ENCODE peak calls at places on chromosomes 13 and 19, in seven cellular contexts. P is IMR-90, M is mucosa of descending colon, E is ovary, Q is neuronal stem cell, U is tibial artery, J is A673. X is an unnamed sample. For H3K9me3 and H3K4me1, the result is how much of the 10 kb centered on the place peaks cover.

GRCh38 chr19:2491130-2491801 is 15.3 kb downstream of the GADD45B start:
- DNase-seq in P (peak), M (peak), E (no peak), Q (no peak), U (no peak), J (peak), X (peak)

GRCh38 chr13:50845211-50845610 is 1.7 kb upstream of the DLEU7 start:
- DNase-seq in P (no peak), M (no peak), E (no peak), Q (no peak), U (no peak), J (no peak), X (no peak)

GRCh38 chr19:7942981-7943443 is 454 bp downstream of the TIMM44 start:
- DNase-seq in P (no peak), M (no peak), E (no peak), Q (no peak), U (no peak), J (no peak), X (no peak)

GRCh38 chr19:42323473-42323851 is 2.0 kb upstream of the MEGF8 start:
- DNase-seq in P (no peak), M (no peak), E (no peak), Q (no peak), U (no peak), J (no peak), X (no peak)

GRCh38 chr13:36244990-36245389 is 30.6 kb upstream of the SOHLH2 start:
- DNase-seq in P (no peak), M (no peak), E (no peak), Q (no peak), U (no peak), J (no peak), X (no peak)

GRCh38 chr19:17846146-17846545 is 1.6 kb downstream of the JAK3 start:
- DNase-seq in P (no peak), M (no peak), E (no peak), Q (no peak), U (no peak), J (no peak), X (no peak)

GRCh38 chr13:42836930-42837329 is 55.5 kb downstream of the FAM216B start:
- DNase-seq in P (peak), M (no peak), E (peak), Q (no peak), U (no peak), J (peak), X (peak)

GRCh38 chr13:109738298-109738746 is 48.1 kb downstream of the IRS2 start:
- DNase-seq in P (no peak), M (no peak), E (no peak), Q (no peak), U (no peak), J (no peak), X (no peak)

GRCh38 chr19:17524651-17525050 is 13.2 kb downstream of the PGLS start:
- DNase-seq in P (no peak), M (no peak), E (no peak), Q (no peak), U (no peak), J (no peak), X (no peak)

GRCh38 chr13:23615677-23616076 is 45.5 kb downstream of the TNFRSF19 start:
- DNase-seq in P (no peak), M (no peak), E (no peak), Q (peak), U (no peak), J (peak), X (no peak)

DNA sequence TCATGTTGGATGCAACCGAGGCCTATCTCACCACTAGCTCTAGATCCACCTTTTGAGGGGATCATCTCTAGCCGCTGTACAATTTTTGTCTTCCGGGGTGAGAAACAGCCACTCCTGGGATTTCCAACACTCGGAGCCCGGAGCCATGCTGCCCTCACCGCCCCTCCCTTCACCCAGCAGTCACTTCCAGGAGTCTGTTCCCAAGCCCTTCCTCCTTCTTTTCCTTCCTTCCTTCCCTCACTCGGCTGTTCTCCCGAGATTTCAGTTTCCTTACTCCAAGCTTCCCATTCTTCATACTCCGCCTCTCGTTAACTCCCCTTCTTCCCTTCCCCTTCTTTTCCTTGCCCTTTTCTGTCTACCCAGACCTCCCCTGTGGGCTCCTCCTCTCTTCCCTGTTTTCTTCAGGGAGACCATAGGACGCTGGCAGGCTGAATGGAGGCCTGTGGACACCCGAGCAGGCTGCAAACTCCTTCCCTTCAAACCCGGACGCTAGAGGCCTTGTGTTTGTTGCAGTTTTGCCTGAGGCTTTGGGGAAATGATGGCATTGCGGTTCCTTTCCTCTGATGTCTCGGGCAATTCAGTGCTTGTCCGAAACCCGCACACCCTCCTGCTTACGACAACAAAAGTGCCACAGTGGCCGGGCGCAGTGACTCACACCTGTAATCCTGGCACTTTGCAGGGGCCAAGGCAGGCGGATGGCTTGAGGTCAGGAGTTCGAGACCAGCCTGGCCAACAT is 96.0 kb downstream of the CAB39L start:
- DNase-seq in P (no peak), M (no peak), E (no peak), Q (no peak), U (no peak), J (no peak), X (no peak)
- H3K9me3 ChIP-seq in P (under half), M (under half), E (under half), Q (under half), U (under half), J (under half), X (under half)

GRCh38 chr13:114126789-114127472 is 5.5 kb downstream of the RASA3 start:
- DNase-seq in P (no peak), M (peak), E (no peak), Q (no peak), U (no peak), J (no peak), X (no peak)

GRCh38 chr13:114129649-114130062 is 2.8 kb downstream of the RASA3 start:
- DNase-seq in P (no peak), M (peak), E (no peak), Q (no peak), U (no peak), J (no peak), X (no peak)

GRCh38 chr13:114128624-114129522 is 3.5 kb downstream of the RASA3 start:
- DNase-seq in P (peak), M (peak), E (no peak), Q (no peak), U (peak), J (peak), X (no peak)

GRCh38 chr13:114127473-114128347 is 4.7 kb downstream of the RASA3 start:
- DNase-seq in P (no peak), M (peak), E (no peak), Q (no peak), U (no peak), J (no peak), X (no peak)

DNA sequence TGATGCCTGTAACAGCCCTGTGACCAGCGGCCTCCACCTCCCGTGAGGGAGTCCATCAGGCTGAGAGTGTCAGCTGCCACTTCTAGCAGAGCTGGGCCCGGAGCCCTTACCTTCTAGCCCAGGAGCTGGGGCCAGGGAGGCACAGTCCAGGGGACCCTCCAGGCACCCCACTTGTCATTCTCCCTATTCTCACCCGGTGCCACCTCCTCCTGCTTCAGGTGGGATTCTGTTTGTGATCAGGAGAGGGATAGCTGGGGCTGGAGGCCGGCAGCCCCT is 4.1 kb downstream of the RASA3 start:
- DNase-seq in P (no peak), M (peak), E (no peak), Q (no peak), U (no peak), J (no peak), X (no peak)
- H3K4me3 ChIP-seq in P (no peak), M (no peak), E (no peak), Q (no peak), U (peak), J (peak), X (no peak)

GRCh38 chr19:33403221-33403972 is 29.9 kb downstream of the CEBPG start:
- DNase-seq in P (no peak), M (peak), E (no peak), Q (no peak), U (peak), J (no peak), X (no peak)
- H3K4me1 ChIP-seq in P (under half), M (under half), E (under half), Q (under half), U (under half), J (under half), X (under half)

GRCh38 chr19:56811480-56811879 is 29.0 kb downstream of the PEG3 start:
- DNase-seq in P (no peak), M (no peak), E (no peak), Q (no peak), U (no peak), J (no peak), X (no peak)

GRCh38 chr19:56806639-56807038 is 33.9 kb downstream of the PEG3 start:
- DNase-seq in P (no peak), M (no peak), E (no peak), Q (no peak), U (no peak), J (no peak), X (no peak)

GRCh38 chr19:56813531-56813930 is 27.0 kb downstream of the PEG3 start:
- DNase-seq in P (no peak), M (no peak), E (no peak), Q (no peak), U (no peak), J (no peak), X (no peak)

GRCh38 chr19:56808717-56809392 is 31.7 kb downstream of the PEG3 start:
- DNase-seq in P (no peak), M (no peak), E (no peak), Q (no peak), U (no peak), J (no peak), X (no peak)

GRCh38 chr19:56810260-56810659 is 30.3 kb downstream of the PEG3 start:
- DNase-seq in P (no peak), M (no peak), E (no peak), Q (no peak), U (no peak), J (no peak), X (no peak)
- H3K9me3 ChIP-seq in P (under half), M (under half), E (under half), Q (under half), U (under half), J (under half), X (under half)

GRCh38 chr13:86355301-86355700 is 556.1 kb upstream of the SLITRK6 start:
- DNase-seq in P (no peak), M (no peak), E (no peak), Q (no peak), U (no peak), J (no peak), X (no peak)
- H3K4me3 ChIP-seq in P (no peak), M (no peak), E (no peak), Q (no peak), U (no peak), J (no peak), X (no peak)

GRCh38 chr19:38841787-38842438 is 7.9 kb downstream of the HNRNPL start:
- DNase-seq in P (no peak), M (no peak), E (no peak), Q (no peak), U (no peak), J (no peak), X (no peak)

GRCh38 chr19:38839816-38840582 is 8.4 kb upstream of the ECH1 start:
- DNase-seq in P (peak), M (no peak), E (no peak), Q (no peak), U (no peak), J (no peak), X (no peak)

GRCh38 chr19:38838986-38839761 is 7.6 kb upstream of the ECH1 start:
- DNase-seq in P (no peak), M (no peak), E (no peak), Q (no peak), U (no peak), J (no peak), X (no peak)

GRCh38 chr19:38841180-38841766 is 8.5 kb downstream of the HNRNPL start:
- DNase-seq in P (no peak), M (no peak), E (no peak), Q (no peak), U (no peak), J (no peak), X (no peak)

DNA sequence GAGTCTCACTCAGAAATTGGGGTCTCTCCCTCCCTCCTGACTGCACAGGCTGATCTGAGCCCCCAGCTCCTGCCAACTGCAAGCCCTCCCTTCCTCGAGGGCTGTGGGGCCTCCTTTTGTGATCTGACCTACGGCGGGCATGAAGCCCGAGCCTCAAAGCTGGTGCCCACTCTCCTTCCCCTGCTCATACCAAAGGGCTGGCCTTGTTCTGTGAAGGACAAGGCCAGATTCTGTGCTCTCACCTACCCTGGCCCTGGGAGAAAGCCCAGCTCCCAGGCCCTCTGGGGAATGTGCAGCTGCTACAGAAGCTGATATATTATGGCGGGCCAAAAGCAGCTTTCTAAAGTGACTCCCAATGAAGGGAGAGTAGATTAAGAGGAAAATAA is 9.0 kb upstream of the ECH1 start:
- DNase-seq in P (no peak), M (no peak), E (no peak), Q (no peak), U (no peak), J (no peak), X (no peak)
- H3K4me1 ChIP-seq in P (under half), M (under half), E (under half), Q (under half), U (under half), J (under half), X (under half)

DNA sequence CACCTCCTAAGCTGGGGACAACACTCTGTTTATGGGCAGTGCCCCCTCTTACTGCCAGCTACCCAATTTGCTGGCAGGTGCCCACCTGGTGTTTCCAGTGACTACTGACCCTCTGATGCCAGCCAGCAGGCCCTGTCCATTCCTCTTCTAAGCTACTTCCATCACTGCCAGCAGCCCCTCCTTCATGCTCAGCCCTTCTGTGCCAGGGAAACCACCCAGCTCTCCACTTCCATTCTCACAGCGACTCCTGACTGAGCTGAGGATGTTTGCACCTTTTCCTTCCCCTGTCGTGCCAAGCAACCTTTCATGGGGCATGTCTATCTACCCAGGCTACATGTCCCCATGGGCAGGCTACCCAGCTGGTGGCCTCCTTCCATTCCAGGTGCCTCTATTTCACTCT is 24.0 kb upstream of the ZNF492 start:
- DNase-seq in P (no peak), M (no peak), E (no peak), Q (no peak), U (no peak), J (no peak), X (no peak)
- H3K9me3 ChIP-seq in P (under half), M (under half), E (under half), Q (under half), U (under half), J (under half), X (under half)

GRCh38 chr19:54469496-54469934 is 3.6 kb downstream of the CDC42EP5 start:
- DNase-seq in P (no peak), M (peak), E (no peak), Q (no peak), U (no peak), J (peak), X (no peak)
- H3K4me3 ChIP-seq in P (no peak), M (no peak), E (no peak), Q (no peak), U (no peak), J (no peak), X (peak)

GRCh38 chr13:114116734-114117133 is 15.7 kb downstream of the RASA3 start:
- DNase-seq in P (no peak), M (peak), E (no peak), Q (no peak), U (peak), J (no peak), X (no peak)

GRCh38 chr13:114118086-114118762 is 14.2 kb downstream of the RASA3 start:
- DNase-seq in P (no peak), M (peak), E (no peak), Q (no peak), U (no peak), J (no peak), X (no peak)

GRCh38 chr13:114118763-114119123 is 13.7 kb downstream of the RASA3 start:
- DNase-seq in P (peak), M (peak), E (no peak), Q (no peak), U (no peak), J (peak), X (no peak)

GRCh38 chr13:114120486-114121430 is 11.7 kb downstream of the RASA3 start:
- DNase-seq in P (no peak), M (peak), E (no peak), Q (no peak), U (no peak), J (no peak), X (no peak)

DNA sequence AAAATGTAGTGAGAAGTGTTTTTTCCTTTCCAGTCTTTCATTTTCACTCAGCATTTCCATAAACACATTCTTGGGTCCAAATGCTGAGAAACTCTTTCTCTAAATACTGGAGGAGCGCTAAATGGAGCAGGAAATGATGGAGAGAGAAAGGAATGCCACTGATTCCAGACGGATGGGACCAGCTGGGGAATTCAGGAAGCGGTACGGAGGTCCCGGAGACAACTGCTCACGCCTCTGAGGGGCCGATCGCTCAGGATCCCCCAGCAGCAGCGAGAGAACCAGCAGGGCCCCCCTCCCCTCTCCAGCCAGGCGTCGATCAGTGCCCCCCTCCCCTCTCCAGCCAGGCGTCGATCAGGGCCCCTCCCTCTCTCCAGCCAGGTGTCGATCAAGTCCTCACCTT is 13.2 kb downstream of the RASA3 start:
- DNase-seq in P (peak), M (peak), E (no peak), Q (no peak), U (no peak), J (peak), X (no peak)
- H3K4me1 ChIP-seq in P (under half), M (under half), E (under half), Q (under half), U (under half), J (under half), X (under half)

X was measured in prostate gland.